ENCODE peak calls at places on chromosomes 7 and 10, in ten cellular contexts. L is A549, U is GM12878, M is upper lobe of left lung, G is transverse colon, S is tibial nerve, Z is SK-N-SH, V is HepG2, O is H1, H is sigmoid colon. Y is an unnamed sample.

GRCh38 chr7:114631249-114631822 is 216.7 kb downstream of the FOXP2 start:
- DNase-seq in U (no peak), V (no peak), M (no peak), L (no peak), Z (no peak), H (no peak), S (no peak), O (no peak), G (no peak), Y (no peak)

GRCh38 chr10:77080361-77081027 is 557.1 kb downstream of the KCNMA1 start:
- DNase-seq in L (no peak), H (no peak), U (no peak), O (no peak), S (no peak), V (no peak), G (no peak), Z (no peak), M (no peak), Y (no peak)

GRCh38 chr10:79979973-79980687 is 31.2 kb upstream of the SFTPD start:
- DNase-seq in G (no peak), M (no peak), L (no peak), O (no peak), Z (no peak), S (no peak), U (no peak), H (no peak), V (no peak), Y (no peak)

GRCh38 chr7:1665721-1666250 is 4.3 kb upstream of the ELFN1 start:
- DNase-seq in L (no peak), U (no peak), S (no peak), M (peak; percentile 87), V (no peak), H (peak; percentile 46), G (no peak), O (no peak), Z (peak; percentile 87), Y (no peak)

GRCh38 chr7:132092106-132092505 is 484.2 kb downstream of the PLXNA4 start:
- DNase-seq in S (no peak), V (no peak), H (no peak), M (no peak), Z (no peak), O (no peak), U (no peak), G (no peak), L (no peak), Y (no peak)

GRCh38 chr10:133415752-133416151 is 8.7 kb downstream of the SPRN start:
- DNase-seq in L (no peak), S (no peak), Z (no peak), H (no peak), U (no peak), M (peak; percentile 70), V (no peak), O (no peak), G (no peak), Y (no peak)

GRCh38 chr7:111650456-111650999 is 88.2 kb upstream of the IMMP2L start:
- DNase-seq in O (no peak), L (peak; percentile 58), G (no peak), S (no peak), U (no peak), Z (peak; percentile 69), M (no peak), V (peak; percentile 80), H (no peak), Y (no peak)

GRCh38 chr10:14502451-14502850 is 171.7 kb upstream of the FRMD4A start:
- DNase-seq in V (no peak), Z (no peak), M (no peak), O (no peak), S (no peak), H (no peak), U (no peak), G (no peak), L (no peak), Y (no peak)

GRCh38 chr10:132571565-132572544 is 34.3 kb downstream of the INPP5A start:
- DNase-seq in V (peak; percentile 75), O (peak; percentile 57), Z (peak; percentile 65), M (peak; percentile 65), U (peak; percentile 95), G (peak; percentile 72), L (peak; percentile 74), H (peak; percentile 86), S (no peak), Y (no peak)

GRCh38 chr10:1368772-1369171 is 312.6 kb downstream of the WDR37 start:
- DNase-seq in L (peak; percentile 64), H (no peak), V (peak; percentile 28), G (peak; percentile 31), M (no peak), O (peak; percentile 43), S (peak; percentile 27), Z (peak; percentile 65), U (no peak), Y (no peak)

GRCh38 chr10:71090801-71091200 is 121.6 kb upstream of the UNC5B start:
- DNase-seq in O (no peak), S (no peak), U (no peak), L (no peak), G (no peak), Z (no peak), V (no peak), M (no peak), H (no peak), Y (no peak)

GRCh38 chr7:2217716-2218443 is 14.9 kb downstream of the MAD1L1 start:
- DNase-seq in G (no peak), M (peak; percentile 48), U (no peak), H (no peak), V (no peak), L (no peak), O (no peak), Z (no peak), S (no peak), Y (no peak)

GRCh38 chr7:143367972-143368371 is 5.5 kb upstream of the FAM131B start:
- DNase-seq in Z (peak; percentile 40), G (peak; percentile 89), L (no peak), S (no peak), H (peak; percentile 85), U (no peak), V (no peak), M (no peak), O (no peak), Y (no peak)

GRCh38 chr10:1187855-1188555 is 131.8 kb downstream of the WDR37 start:
- DNase-seq in S (peak; percentile 34), U (no peak), V (no peak), Z (no peak), L (no peak), H (peak; percentile 53), O (no peak), G (no peak), M (no peak), Y (no peak)

GRCh38 chr10:112362833-112363232 is 11.1 kb upstream of the ACSL5 start:
- DNase-seq in L (no peak), V (no peak), S (no peak), H (no peak), M (no peak), Z (no peak), U (no peak), O (no peak), G (peak; percentile 60), Y (peak; percentile 55)

GRCh38 chr7:114973147-114973546 is 51.3 kb downstream of the MDFIC start:
- DNase-seq in L (no peak), G (no peak), M (no peak), U (no peak), O (no peak), H (no peak), Z (no peak), S (no peak), V (no peak), Y (no peak)

GRCh38 chr7:19117081-19117869 is at the start of gene TWIST1:
- DNase-seq in O (peak; percentile 77), S (peak; percentile 63), G (no peak), H (peak; percentile 79), Z (peak; percentile 96), U (no peak), M (peak; percentile 86), L (peak; percentile 22), V (no peak), Y (peak; percentile 46)

GRCh38 chr10:34203966-34204630 is 611.0 kb downstream of the PARD3 start:
- DNase-seq in V (peak; percentile 54), M (no peak), G (no peak), U (no peak), O (no peak), L (no peak), Z (no peak), H (no peak), S (no peak), Y (no peak)

GRCh38 chr7:26964409-26964808 is 100.0 kb upstream of the SKAP2 start:
- DNase-seq in H (no peak), O (no peak), M (no peak), V (no peak), U (no peak), L (no peak), G (no peak), Z (no peak), S (no peak), Y (no peak)

GRCh38 chr7:157628456-157628855 is 291.7 kb downstream of the DNAJB6 start:
- DNase-seq in U (no peak), M (no peak), H (no peak), S (no peak), V (no peak), Z (no peak), O (no peak), L (no peak), G (no peak), Y (no peak)

GRCh38 chr7:46349490-46349889 is 428.4 kb upstream of the IGFBP3 start:
- DNase-seq in U (no peak), S (no peak), M (no peak), V (no peak), G (no peak), L (no peak), H (no peak), O (no peak), Z (no peak), Y (no peak)

GRCh38 chr10:100866575-100867098 is 46.1 kb upstream of the SLF2 start:
- DNase-seq in S (no peak), L (no peak), U (no peak), V (no peak), O (peak; percentile 34), G (no peak), Z (no peak), H (no peak), M (no peak), Y (no peak)
- H3K4me3 ChIP-seq in S (no peak overlapping the region), L (no peak overlapping the region), U (no peak overlapping the region), V (no peak overlapping the region), O (peak overlapping the region; percentile 30), G (no peak overlapping the region), Z (no peak overlapping the region), H (no peak overlapping the region), M (no peak overlapping the region), Y (no peak overlapping the region)

GRCh38 chr10:51894752-51895151 is 195.4 kb upstream of the CSTF2T start:
- DNase-seq in Z (no peak), M (no peak), O (no peak), H (no peak), G (no peak), S (no peak), U (no peak), V (no peak), L (no peak), Y (no peak)
- TF ChIP-seq EP300 in Z (no peak), M (no peak), O (no peak), H (no peak), G (no peak), S (no peak), U (no peak), V (no peak), L (no peak), Y (no peak)

GRCh38 chr7:74372060-74372408 is 81.7 kb upstream of the GTF2IRD1 start:
- DNase-seq in G (no peak), V (no peak), L (no peak), S (no peak), H (no peak), O (no peak), Z (no peak), U (no peak), M (no peak), Y (no peak)
- H3K4me3 ChIP-seq in G (no peak overlapping the region), V (no peak overlapping the region), L (no peak overlapping the region), S (no peak overlapping the region), H (no peak overlapping the region), O (peak overlapping the region; percentile 1), Z (no peak overlapping the region), U (no peak overlapping the region), M (peak overlapping the region; percentile 29), Y (no peak overlapping the region)

GRCh38 chr10:47396311-47396717 is 12.2 kb upstream of the ZNF488 start:
- DNase-seq in L (no peak), U (no peak), H (no peak), Z (no peak), M (no peak), G (no peak), V (peak; percentile 18), S (no peak), O (no peak), Y (no peak)
- TF ChIP-seq EP300 in L (no peak), U (no peak), H (no peak), Z (no peak), M (no peak), G (no peak), V (no peak), S (no peak), O (no peak), Y (no peak)